ENCODE peak calls at places on chromosomes 3 and 15, in four cellular contexts. X, Q, C and L are unnamed samples.
A peak's percentile ranks its signal among the peaks of the same experiment; 100 is the strongest.

GRCh38 chr3:114672692-114673447 is 379.0 kb downstream of the TIGIT start:
- DNase-seq in C (no peak), X (no peak), Q (no peak), L (no peak)

GRCh38 chr3:184133840-184134745 is 1.1 kb upstream of the EIF2B5 start:
- DNase-seq in C (no peak), Q (peak; percentile 61), X (peak; percentile 90), L (peak; percentile 23)

GRCh38 chr15:51883436-51883835 is 54.0 kb downstream of the TMOD3 start:
- DNase-seq in Q (no peak), X (no peak), C (no peak), L (no peak)

GRCh38 chr3:104564045-104564643 is 802.6 kb upstream of the ALCAM start:
- DNase-seq in C (peak; percentile 39), Q (peak; percentile 13), X (peak; percentile 56), L (peak; percentile 55)

GRCh38 chr3:99731499-99731898 is 86.2 kb upstream of the CMSS1 start:
- DNase-seq in C (no peak), X (no peak), Q (no peak), L (no peak)

GRCh38 chr3:72301779-72302178 is 516.8 kb upstream of the PROK2 start:
- DNase-seq in C (no peak), Q (no peak), X (no peak), L (no peak)

GRCh38 chr3:19946291-19946831 is 536 bp upstream of the RAB5A start:
- DNase-seq in X (peak; percentile 33), Q (no peak), C (no peak), L (no peak)

GRCh38 chr3:192445768-192446644 is 281.3 kb downstream of the FGF12 start:
- DNase-seq in C (no peak), Q (no peak), X (no peak), L (no peak)

GRCh38 chr3:54212723-54213122 is 90.4 kb downstream of the CACNA2D3 start:
- DNase-seq in X (no peak), C (no peak), Q (no peak), L (no peak)

GRCh38 chr15:65156692-65157091 is 23.1 kb upstream of the PDCD7 start:
- DNase-seq in X (no peak), Q (no peak), C (no peak), L (no peak)

GRCh38 chr3:10447527-10448260 is 57.7 kb downstream of the ATP2B2 start:
- DNase-seq in Q (no peak), X (no peak), C (no peak), L (no peak)

GRCh38 chr3:14793126-14793857 is 25.5 kb upstream of the FGD5 start:
- DNase-seq in X (no peak), Q (no peak), C (no peak), L (no peak)

GRCh38 chr3:195546130-195546560 is 3.0 kb upstream of the PPP1R2 start:
- DNase-seq in Q (no peak), C (no peak), X (peak; percentile 38), L (peak; percentile 68)

GRCh38 chr15:25905140-25905539 is 42.0 kb upstream of the ATP10A start:
- DNase-seq in C (no peak), X (no peak), Q (no peak), L (no peak)
- H3K27ac ChIP-seq in C (no peak overlapping the region), X (no peak overlapping the region), Q (no peak overlapping the region), L (no peak overlapping the region)

GRCh38 chr3:154422694-154423093 is 7.3 kb downstream of the GPR149 start:
- DNase-seq in C (no peak), Q (no peak), X (no peak), L (no peak)

GRCh38 chr3:154431043-154431442 is 1.1 kb upstream of the GPR149 start:
- DNase-seq in Q (no peak), X (no peak), C (no peak), L (no peak)

GRCh38 chr3:154427685-154428291 is 2.2 kb downstream of the GPR149 start:
- DNase-seq in X (no peak), Q (no peak), C (no peak), L (no peak)

GRCh38 chr3:154430014-154430413 is at the start of gene GPR149:
- DNase-seq in C (no peak), Q (no peak), X (no peak), L (no peak)

GRCh38 chr3:154428369-154429206 is 1.4 kb downstream of the GPR149 start:
- DNase-seq in C (no peak), X (no peak), Q (no peak), L (no peak)
- H3K4me3 ChIP-seq in C (no peak overlapping the region), X (no peak overlapping the region), Q (no peak overlapping the region), L (no peak overlapping the region)

GRCh38 chr3:50125541-50126286 is 29.4 kb upstream of the SEMA3F start:
- DNase-seq in C (no peak), X (no peak), Q (no peak), L (no peak)

GRCh38 chr3:50122071-50122470 is 33.1 kb upstream of the SEMA3F start:
- DNase-seq in X (no peak), C (no peak), Q (no peak), L (no peak)

GRCh38 chr3:50124363-50125226 is 30.5 kb upstream of the SEMA3F start:
- DNase-seq in X (no peak), Q (no peak), C (no peak), L (no peak)

GRCh38 chr3:50122661-50123391 is 32.3 kb upstream of the SEMA3F start:
- DNase-seq in Q (no peak), C (no peak), X (no peak), L (no peak)

GRCh38 chr3:50123394-50124361 is 31.4 kb upstream of the SEMA3F start:
- DNase-seq in X (no peak), Q (no peak), C (no peak), L (no peak)
- H3K27ac ChIP-seq in X (no peak overlapping the region), Q (no peak overlapping the region), C (no peak overlapping the region), L (no peak overlapping the region)

DNA sequence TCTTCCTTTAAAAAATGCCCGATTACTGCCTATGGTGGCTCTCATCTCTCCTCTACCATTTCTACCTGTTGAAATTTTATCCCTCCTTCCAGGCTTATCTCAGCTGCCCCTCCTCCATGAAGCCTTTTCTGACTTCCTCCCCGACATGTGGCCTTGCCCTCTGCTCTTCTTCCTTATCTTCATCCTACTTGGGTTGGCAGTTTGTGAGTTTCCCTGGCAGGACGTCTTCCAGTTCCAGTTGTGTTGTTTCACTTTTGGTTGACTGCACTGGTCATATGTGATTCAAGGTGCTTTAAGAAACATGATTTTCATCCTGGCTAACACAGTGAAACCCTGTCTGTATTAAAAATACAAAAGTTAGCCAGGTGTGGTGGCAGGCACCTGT is 4.4 kb downstream of the DLL4 start:
- DNase-seq in Q (no peak), X (no peak), C (no peak), L (no peak)
- H3K4me3 ChIP-seq in Q (no peak overlapping the region), X (no peak overlapping the region), C (no peak overlapping the region), L (no peak overlapping the region)

GRCh38 chr3:42827654-42828053 is 18.4 kb downstream of the ACKR2 start:
- DNase-seq in Q (no peak), X (no peak), C (no peak), L (no peak)
- H3K27ac ChIP-seq in Q (no peak overlapping the region), X (no peak overlapping the region), C (no peak overlapping the region), L (no peak overlapping the region)

GRCh38 chr15:77969055-77969454 is 108.5 kb downstream of the TBC1D2B start:
- DNase-seq in X (no peak), Q (no peak), C (no peak), L (no peak)
- H3K4me3 ChIP-seq in X (no peak overlapping the region), Q (no peak overlapping the region), C (no peak overlapping the region), L (no peak overlapping the region)